ENCODE peak calls at places on chromosomes 1 and 21, in five cellular contexts. D, I, K, O and J are unnamed samples.

GRCh38 chr1:67140460-67140859 is 5.7 kb upstream of the C1orf141 start:
- DNase-seq in D (no peak), I (no peak), K (no peak), O (no peak), J (no peak)

GRCh38 chr1:152967201-152967600 is 3.2 kb upstream of the SPRR4 start:
- DNase-seq in D (no peak), I (no peak), K (no peak), O (no peak), J (no peak)

GRCh38 chr1:216723274-216723780 is at the start of gene ESRRG:
- DNase-seq in D (no peak), I (peak), K (peak), O (peak), J (peak)

GRCh38 chr1:168865850-168866620 is 137.0 kb upstream of the DPT start:
- DNase-seq in D (no peak), I (no peak), K (no peak), O (no peak), J (no peak)

GRCh38 chr1:210646258-210646616 is 317.5 kb downstream of the HHAT start:
- DNase-seq in D (no peak), I (no peak), K (no peak), O (no peak), J (no peak)

GRCh38 chr1:33454646-33455282 is 17.7 kb upstream of the ZSCAN20 start:
- DNase-seq in D (no peak), I (peak), K (no peak), O (no peak), J (no peak)

GRCh38 chr21:45209046-45209445 is 78.6 kb downstream of the POFUT2 start:
- DNase-seq in D (no peak), I (no peak), K (no peak), O (no peak), J (no peak)

GRCh38 chr1:63004868-63005267 is 220.9 kb downstream of the ATG4C start:
- DNase-seq in D (no peak), I (peak), K (no peak), O (no peak), J (no peak)

GRCh38 chr21:44910229-44911065 is 10.3 kb downstream of the ITGB2 start:
- DNase-seq in D (no peak), I (no peak), K (no peak), O (peak), J (no peak)

GRCh38 chr1:202704601-202705000 is 5.7 kb downstream of the SYT2 start:
- DNase-seq in D (no peak), I (no peak), K (no peak), O (no peak), J (no peak)

GRCh38 chr1:14255711-14256110 is 342.8 kb upstream of the KAZN start:
- DNase-seq in D (no peak), I (no peak), K (no peak), O (no peak), J (no peak)

GRCh38 chr1:210394281-210394798 is 65.6 kb downstream of the HHAT start:
- DNase-seq in D (no peak), I (no peak), K (peak), O (no peak), J (no peak)

GRCh38 chr1:148263128-148263905 is 111.2 kb upstream of the NBPF11 start:
- DNase-seq in D (peak), I (peak), K (peak), O (peak), J (peak)

GRCh38 chr21:33114276-33114675 is 44.3 kb downstream of the OLIG1 start:
- DNase-seq in D (no peak), I (no peak), K (no peak), O (no peak), J (no peak)

GRCh38 chr21:33112670-33113596 is 43.0 kb downstream of the OLIG1 start:
- DNase-seq in D (no peak), I (no peak), K (no peak), O (no peak), J (no peak)

GRCh38 chr21:33116669-33117267 is 46.8 kb downstream of the OLIG1 start:
- DNase-seq in D (no peak), I (no peak), K (no peak), O (no peak), J (no peak)

GRCh38 chr21:33117268-33117888 is 47.4 kb downstream of the OLIG1 start:
- DNase-seq in D (no peak), I (no peak), K (no peak), O (no peak), J (no peak)

GRCh38 chr21:33115586-33116541 is 45.9 kb downstream of the OLIG1 start:
- DNase-seq in D (no peak), I (no peak), K (no peak), O (no peak), J (no peak)
- H3K27ac ChIP-seq in D (no peak), I (no peak), K (no peak), O (no peak), J (no peak)

DNA sequence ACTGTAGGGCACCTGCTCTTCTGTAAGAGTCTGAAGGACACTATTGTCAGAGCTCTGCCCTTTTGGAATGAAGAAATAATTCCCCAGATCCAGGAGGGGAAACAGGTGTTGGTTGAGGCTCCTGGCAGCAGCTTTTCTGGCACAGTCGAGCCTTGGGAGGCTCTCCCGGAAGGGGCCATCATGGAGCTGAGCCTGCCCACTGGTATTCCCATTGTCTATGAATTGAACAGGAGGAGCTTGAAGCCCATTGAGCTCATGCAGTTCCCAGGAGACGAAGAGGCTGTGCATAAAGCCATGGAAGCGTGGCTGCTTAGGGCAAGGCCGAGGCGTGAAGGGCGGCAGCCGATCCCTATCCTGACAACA is 26.6 kb downstream of the UBE4B start:
- DNase-seq in D (no peak), I (no peak), K (no peak), O (no peak), J (no peak)
- H3K27ac ChIP-seq in D (no peak), I (peak), K (peak), O (no peak), J (peak)

GRCh38 chr21:35203093-35204021 is 154.3 kb upstream of the RUNX1 start:
- DNase-seq in D (no peak), I (no peak), K (no peak), O (no peak), J (peak)

GRCh38 chr21:35207322-35207721 is 158.2 kb upstream of the RUNX1 start:
- DNase-seq in D (no peak), I (no peak), K (no peak), O (no peak), J (no peak)

GRCh38 chr21:35204125-35204524 is 155.0 kb upstream of the RUNX1 start:
- DNase-seq in D (no peak), I (no peak), K (no peak), O (no peak), J (no peak)

GRCh38 chr21:35206141-35207125 is 157.3 kb upstream of the RUNX1 start:
- DNase-seq in D (no peak), I (peak), K (no peak), O (no peak), J (peak)

DNA sequence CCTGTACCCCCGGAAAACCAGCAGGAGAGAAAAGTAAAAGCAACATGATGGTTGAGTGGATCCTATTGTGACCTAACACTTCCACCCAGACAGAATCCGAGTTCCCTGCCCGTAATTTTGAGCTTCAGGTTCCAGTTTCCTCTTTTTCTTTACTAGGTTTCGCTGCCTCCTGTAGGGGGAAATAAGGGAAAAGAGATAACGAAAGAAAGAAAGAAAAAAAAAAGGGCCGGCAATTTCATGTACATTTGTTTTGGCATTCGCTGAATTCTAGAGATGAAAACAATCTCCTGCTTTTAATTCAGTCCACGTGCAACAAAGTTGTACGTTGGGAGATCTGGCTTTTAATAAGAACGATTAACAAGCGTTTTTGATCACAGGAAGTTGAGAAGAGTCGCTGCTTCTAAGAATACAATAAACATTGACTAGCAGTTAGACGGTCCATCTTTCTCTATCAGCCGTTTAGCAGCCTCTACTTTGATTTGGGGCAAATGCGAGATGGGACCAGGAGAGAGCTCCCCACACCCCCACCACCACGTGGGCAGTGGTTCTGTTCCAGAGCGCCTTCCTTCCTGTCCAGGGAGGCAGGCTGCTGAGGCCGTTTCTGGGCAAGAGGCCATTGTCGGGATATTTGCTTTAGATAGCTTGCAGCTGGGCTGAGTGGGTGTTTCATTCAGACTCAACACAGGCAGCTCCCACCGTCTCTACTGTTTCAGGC is 155.9 kb upstream of the RUNX1 start:
- DNase-seq in D (no peak), I (peak), K (peak), O (peak), J (peak)
- H3K27ac ChIP-seq in D (peak), I (no peak), K (peak), O (no peak), J (peak)

GRCh38 chr1:59707216-59707615 is 107.5 kb upstream of the HOOK1 start:
- DNase-seq in D (no peak), I (no peak), K (peak), O (no peak), J (peak)
- H3K27ac ChIP-seq in D (no peak), I (no peak), K (peak), O (peak), J (peak)

DNA sequence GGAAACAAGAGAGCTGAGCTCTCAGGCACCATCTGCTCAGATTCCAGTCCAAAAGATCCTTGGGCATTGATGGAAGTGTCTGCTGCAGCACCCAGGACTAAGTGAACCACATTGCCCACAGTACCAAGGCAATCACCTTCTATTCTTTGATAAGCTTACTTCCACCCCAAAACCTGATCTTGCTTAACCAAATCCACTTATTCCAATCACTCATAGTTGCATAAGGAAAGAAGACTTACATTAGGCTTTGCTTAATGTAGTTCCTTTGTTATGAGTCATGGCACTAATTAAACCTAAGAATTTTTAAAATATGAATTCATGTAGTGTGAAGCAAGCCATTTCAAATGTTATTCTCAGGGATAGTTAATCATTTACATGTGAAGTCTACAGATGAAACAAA is 84.5 kb downstream of the UCHL5 start:
- DNase-seq in D (no peak), I (no peak), K (no peak), O (no peak), J (no peak)
- H3K27ac ChIP-seq in D (no peak), I (no peak), K (no peak), O (no peak), J (no peak)

GRCh38 chr1:224932607-224933249 is 3.3 kb downstream of the DNAH14 start:
- DNase-seq in D (no peak), I (no peak), K (no peak), O (no peak), J (no peak)
- H3K27ac ChIP-seq in D (no peak), I (no peak), K (no peak), O (no peak), J (no peak)

DNA sequence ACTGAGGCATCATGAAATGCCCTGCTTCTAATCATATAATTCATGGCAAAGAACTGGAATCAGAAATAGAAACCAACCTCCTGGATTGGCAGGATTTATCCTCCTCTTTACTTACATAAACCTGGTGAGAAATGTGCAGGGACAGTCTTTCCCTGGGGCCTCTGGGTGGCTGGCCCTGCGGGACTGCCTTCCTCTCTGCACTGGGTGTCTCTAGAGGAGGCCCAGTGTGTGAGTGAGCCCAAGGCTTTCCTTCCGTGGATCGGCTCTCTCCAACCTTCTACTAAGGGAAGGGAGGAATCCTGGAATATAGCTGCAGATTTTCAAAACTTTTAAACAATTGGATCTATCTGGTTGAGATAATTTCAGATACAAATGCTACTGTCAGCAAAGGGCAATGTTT is 11.4 kb upstream of the ATP1A1 start:
- DNase-seq in D (no peak), I (no peak), K (no peak), O (no peak), J (no peak)
- H3K27ac ChIP-seq in D (no peak), I (no peak), K (no peak), O (no peak), J (no peak)

DNA sequence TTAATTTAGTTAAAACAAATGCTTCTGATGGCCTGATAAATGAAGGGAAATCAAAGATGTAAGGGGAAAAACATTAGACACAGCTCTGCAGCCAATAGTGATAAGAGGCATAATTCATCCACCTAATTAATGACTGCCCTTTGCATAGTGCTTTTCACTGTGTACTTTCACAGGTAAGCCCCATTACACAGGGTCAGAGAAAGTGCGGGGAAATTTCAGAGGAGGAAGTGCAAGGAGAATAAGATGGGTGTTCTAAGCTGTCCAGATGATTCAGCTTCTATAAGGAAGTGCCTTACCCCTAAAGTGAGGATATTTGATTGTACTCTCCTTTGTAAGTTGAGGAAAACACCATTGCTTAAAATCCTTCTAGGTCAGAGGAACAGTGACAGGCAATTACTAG is 88.0 kb downstream of the NR5A2 start:
- DNase-seq in D (no peak), I (no peak), K (no peak), O (no peak), J (no peak)
- H3K27ac ChIP-seq in D (no peak), I (no peak), K (no peak), O (no peak), J (no peak)

GRCh38 chr1:214446772-214447556 is 104.4 kb downstream of the PTPN14 start:
- DNase-seq in D (no peak), I (peak), K (no peak), O (no peak), J (no peak)

GRCh38 chr1:214447557-214447871 is 103.9 kb downstream of the PTPN14 start:
- DNase-seq in D (no peak), I (no peak), K (no peak), O (no peak), J (no peak)

GRCh38 chr1:214445201-214445600 is 106.2 kb downstream of the PTPN14 start:
- DNase-seq in D (no peak), I (no peak), K (no peak), O (no peak), J (no peak)

GRCh38 chr1:214445846-214446614 is 105.4 kb downstream of the PTPN14 start:
- DNase-seq in D (no peak), I (no peak), K (no peak), O (no peak), J (no peak)

DNA sequence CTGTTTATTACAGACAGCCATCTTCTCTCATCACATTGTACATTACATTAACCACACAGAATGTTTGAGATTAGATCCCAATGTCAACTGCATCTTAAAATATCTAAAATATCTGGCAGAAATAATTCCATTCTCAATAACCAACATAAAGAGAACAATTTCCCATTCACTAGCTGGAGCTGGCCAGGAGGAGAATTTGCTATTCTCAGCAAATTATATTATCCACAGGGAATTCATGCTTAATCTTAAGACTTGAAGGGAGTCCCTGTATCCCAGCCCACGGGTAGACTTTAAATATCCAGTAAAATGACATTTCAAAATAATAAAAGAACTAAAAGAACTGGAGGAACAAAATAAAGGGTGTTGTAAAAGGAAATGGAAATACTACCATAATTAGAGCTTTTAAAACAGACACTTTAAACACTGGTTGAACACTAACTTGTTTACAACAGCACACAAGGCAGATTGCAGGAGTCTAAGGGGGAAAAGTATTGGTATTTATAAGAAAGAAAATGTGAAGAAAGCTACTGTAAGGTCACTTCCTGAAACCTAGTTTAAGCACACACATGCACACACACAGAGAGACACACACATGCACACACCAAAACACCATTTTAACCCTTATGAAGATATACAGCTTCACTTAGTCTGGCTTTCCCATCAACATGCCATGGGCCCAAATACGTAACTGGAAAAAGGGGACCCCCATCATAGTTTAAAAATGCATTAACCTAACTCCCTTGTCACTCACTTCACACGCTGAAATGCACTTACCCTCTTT is 107.1 kb downstream of the PTPN14 start:
- DNase-seq in D (no peak), I (no peak), K (no peak), O (no peak), J (no peak)
- H3K27ac ChIP-seq in D (no peak), I (no peak), K (no peak), O (no peak), J (peak)

GRCh38 chr1:151146416-151147131 is at the start of gene SEMA6C:
- DNase-seq in D (peak), I (peak), K (peak), O (peak), J (peak)
- H3K27ac ChIP-seq in D (peak), I (peak), K (peak), O (peak), J (peak)